ENCODE peak calls at places on chromosomes 11 and 22, in six cellular contexts. V is mammary epithelial cell, O is cardiac muscle cell, J is transverse colon, Q is SK-N-SH, P is uterus. N is an unnamed sample.
A peak's percentile ranks its signal among the peaks of the same experiment; 100 is the strongest.

GRCh38 chr11:1057806-1058205 is 16.9 kb upstream of the MUC2 start:
- DNase-seq in V (no peak), J (no peak), Q (no peak), P (no peak), O (no peak), N (no peak)

GRCh38 chr11:61042961-61043540 is 59.2 kb upstream of the CD5 start:
- DNase-seq in Q (no peak), J (no peak), O (no peak), P (no peak), V (no peak), N (no peak)

GRCh38 chr11:72014761-72015320 is 16.1 kb downstream of the IL18BP start:
- DNase-seq in J (no peak), V (no peak), O (no peak), P (no peak), Q (no peak), N (no peak)

GRCh38 chr22:44020981-44021380 is 3.1 kb upstream of the PARVB start:
- DNase-seq in Q (no peak), P (no peak), O (no peak), J (no peak), V (no peak), N (no peak)

GRCh38 chr11:2591805-2592204 is 108.0 kb downstream of the KCNQ1OT1 start:
- DNase-seq in Q (peak; percentile 12), P (no peak), J (no peak), O (no peak), V (no peak), N (no peak)

GRCh38 chr22:46047841-46048595 is 71.1 kb upstream of the WNT7B start:
- DNase-seq in J (peak; percentile 16), Q (no peak), V (no peak), P (peak; percentile 30), O (no peak), N (no peak)

GRCh38 chr22:32528316-32528715 is 53.7 kb downstream of the FBXO7 start:
- DNase-seq in O (no peak), J (no peak), P (no peak), V (no peak), Q (no peak), N (no peak)

GRCh38 chr11:123107945-123108344 is 46.0 kb upstream of the HSPA8 start:
- DNase-seq in V (no peak), O (no peak), J (no peak), P (no peak), Q (no peak), N (no peak)

GRCh38 chr22:38947321-38948112 is 9.9 kb upstream of the APOBEC3A start:
- DNase-seq in P (no peak), O (no peak), Q (no peak), J (peak; percentile 11), V (peak; percentile 47), N (peak; percentile 64)

GRCh38 chr11:2294340-2295290 is 7.1 kb downstream of the C11orf21 start:
- DNase-seq in O (no peak), J (no peak), V (no peak), P (no peak), Q (no peak), N (no peak)

DNA sequence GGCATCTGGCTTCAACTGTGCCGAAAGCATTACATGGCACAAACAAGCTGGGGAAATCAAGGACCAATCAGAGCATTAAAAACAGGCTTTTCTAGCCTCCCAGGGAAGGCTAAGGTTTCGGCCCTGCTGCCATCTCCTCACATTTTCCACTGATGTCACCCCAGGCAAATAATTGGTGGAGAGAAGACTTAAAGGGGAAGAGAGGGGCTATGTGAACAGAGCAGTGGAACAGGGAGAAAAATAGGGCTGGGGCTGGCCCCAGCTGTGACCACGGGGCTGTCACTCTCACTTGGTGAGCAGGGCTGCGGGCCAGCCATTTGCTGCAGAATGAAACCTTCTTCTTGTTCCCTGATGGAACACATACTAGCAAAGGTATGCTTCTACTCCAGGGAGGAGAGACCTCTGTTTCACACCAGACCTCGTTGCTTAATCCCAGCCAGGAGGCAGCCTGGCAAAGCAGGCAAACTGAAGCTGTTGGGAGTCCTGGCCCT is 581.2 kb downstream of the SOX6 start:
- DNase-seq in O (peak; percentile 1), P (no peak), V (no peak), Q (no peak), J (no peak), N (no peak)
- H3K27ac ChIP-seq in O (no peak overlapping the region), P (no peak overlapping the region), V (no peak overlapping the region), Q (no peak overlapping the region), J (no peak overlapping the region), N (no peak overlapping the region)

GRCh38 chr11:93537767-93538261 is 5.4 kb downstream of the SMCO4 start:
- DNase-seq in Q (no peak), V (peak; percentile 26), J (no peak), O (no peak), P (peak; percentile 72), N (no peak)
- H3K27ac ChIP-seq in Q (no peak overlapping the region), V (no peak overlapping the region), J (no peak overlapping the region), O (peak overlapping the region; percentile 83), P (peak overlapping the region; percentile 61), N (no peak overlapping the region)

GRCh38 chr22:30270841-30271240 is 4.2 kb upstream of the OSM start:
- DNase-seq in V (no peak), P (no peak), Q (no peak), O (no peak), J (peak; percentile 57), N (no peak)
- H3K27ac ChIP-seq in V (no peak overlapping the region), P (no peak overlapping the region), Q (no peak overlapping the region), O (no peak overlapping the region), J (no peak overlapping the region), N (no peak overlapping the region)

DNA sequence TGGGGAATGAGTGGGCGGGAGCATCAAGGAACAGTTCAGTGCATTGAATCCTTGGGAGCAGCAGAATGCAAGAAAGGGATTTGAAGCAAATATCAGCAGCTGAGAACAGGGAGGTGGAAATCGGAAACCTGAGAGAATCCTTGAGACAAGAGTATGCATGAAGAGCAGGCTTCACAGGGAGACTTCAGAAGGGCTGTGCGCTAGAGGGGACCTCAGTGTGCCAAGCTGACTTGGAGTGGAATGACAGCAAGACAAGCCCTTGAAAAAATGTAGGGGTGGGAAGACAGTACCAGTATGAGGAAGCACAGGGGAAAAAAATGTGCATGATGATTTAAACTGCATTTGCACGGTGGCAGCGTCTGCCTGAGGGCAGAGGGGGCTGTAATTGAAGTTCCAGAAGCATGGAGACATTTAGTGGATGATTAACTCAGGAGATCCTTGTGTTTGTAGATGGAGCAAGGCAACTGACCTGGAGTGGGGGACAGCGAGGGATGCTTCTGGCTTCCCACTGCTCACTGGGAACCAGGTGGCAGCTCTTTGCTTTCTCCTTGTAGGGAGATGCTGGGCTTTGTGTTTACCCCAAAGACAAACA is 204.9 kb upstream of the PLET1 start:
- DNase-seq in V (no peak), P (no peak), J (no peak), Q (no peak), O (no peak), N (no peak)
- H3K27ac ChIP-seq in V (no peak overlapping the region), P (no peak overlapping the region), J (no peak overlapping the region), Q (no peak overlapping the region), O (no peak overlapping the region), N (no peak overlapping the region)

GRCh38 chr11:77091146-77091940 is 11.3 kb upstream of the OMP start:
- DNase-seq in P (peak; percentile 80), J (peak; percentile 92), O (peak; percentile 72), Q (peak; percentile 93), V (peak; percentile 64), N (peak; percentile 27)
- H3K27ac ChIP-seq in P (no peak overlapping the region), J (peak overlapping the region; percentile 94), O (no peak overlapping the region), Q (no peak overlapping the region), V (no peak overlapping the region), N (no peak overlapping the region)

GRCh38 chr11:7520981-7521487 is 7.2 kb downstream of the PPFIBP2 start:
- DNase-seq in J (no peak), O (no peak), Q (no peak), P (no peak), V (no peak), N (no peak)

GRCh38 chr11:7522106-7522505 is 8.3 kb downstream of the PPFIBP2 start:
- DNase-seq in V (no peak), O (no peak), Q (no peak), P (no peak), J (no peak), N (no peak)

GRCh38 chr11:7522546-7522945 is 8.7 kb downstream of the PPFIBP2 start:
- DNase-seq in J (no peak), Q (no peak), V (no peak), P (no peak), O (no peak), N (no peak)

GRCh38 chr11:7518811-7519562 is 5.2 kb downstream of the PPFIBP2 start:
- DNase-seq in Q (no peak), V (no peak), P (no peak), J (no peak), O (no peak), N (no peak)

DNA sequence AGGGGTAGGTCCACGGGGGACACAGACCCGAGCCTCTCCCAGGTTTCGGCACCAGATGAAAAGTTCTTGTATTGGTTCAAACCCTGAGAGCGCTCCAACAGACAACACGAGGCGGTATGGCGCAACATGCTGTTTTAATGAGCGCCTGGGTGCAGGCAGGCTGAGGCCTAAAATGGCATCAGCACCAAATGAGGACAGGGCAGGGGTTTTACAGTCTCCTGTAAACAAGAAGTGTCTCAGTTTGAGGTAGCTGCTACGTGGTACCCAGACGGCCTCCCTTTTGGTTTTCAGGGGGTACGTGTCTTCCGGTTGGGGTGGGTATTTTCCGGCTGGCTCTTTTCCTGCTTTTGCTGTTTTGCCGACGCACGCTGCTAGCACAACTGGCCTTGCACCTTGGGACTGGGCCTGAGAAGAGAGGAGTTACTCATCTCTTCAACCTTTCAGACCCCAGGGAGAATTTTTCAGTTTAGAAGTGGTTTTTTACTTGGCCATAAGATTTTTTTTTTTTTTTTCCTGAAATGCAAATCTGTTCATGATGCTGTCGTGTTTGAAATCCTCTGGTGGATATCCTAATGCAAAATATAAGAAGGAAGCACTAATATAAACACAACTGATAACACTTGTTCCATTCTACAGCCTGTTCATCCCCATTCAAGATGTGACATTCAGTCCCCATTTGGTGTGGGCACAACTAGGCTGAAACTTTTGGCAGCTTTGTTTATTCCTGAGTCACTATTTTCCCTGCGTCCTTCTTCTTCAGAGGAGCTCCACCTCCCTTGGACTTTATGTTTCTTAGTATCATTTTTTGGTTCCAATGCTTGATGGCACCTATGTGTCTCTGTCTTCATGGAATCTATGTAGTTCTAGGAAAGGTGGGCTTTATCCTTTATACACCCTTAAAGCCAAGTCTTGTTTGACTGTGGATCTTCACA is 6.5 kb downstream of the PPFIBP2 start:
- DNase-seq in Q (no peak), O (no peak), V (no peak), J (no peak), P (no peak), N (no peak)
- H3K27ac ChIP-seq in Q (no peak overlapping the region), O (no peak overlapping the region), V (no peak overlapping the region), J (peak overlapping the region; percentile 28), P (no peak overlapping the region), N (no peak overlapping the region)

GRCh38 chr11:79083346-79083745 is 357.5 kb downstream of the TENM4 start:
- DNase-seq in Q (no peak), V (no peak), P (no peak), O (no peak), J (no peak), N (no peak)
- H3K27ac ChIP-seq in Q (no peak overlapping the region), V (no peak overlapping the region), P (no peak overlapping the region), O (no peak overlapping the region), J (no peak overlapping the region), N (no peak overlapping the region)